ENCODE peak calls at places on chromosomes 3 and 15, in six cellular contexts. S is H7, F is stromal cell of bone marrow, W is type B pancreatic cell, Q is memory B cell, P is EH. T is an unnamed sample.

GRCh38 chr3:100042577-100042981 is 71.7 kb downstream of the FILIP1L start:
- DNase-seq in P (peak; percentile 93), Q (no peak), S (no peak), W (no peak), F (peak; percentile 49), T (no peak)

GRCh38 chr3:69120879-69121464 is 1.4 kb downstream of the LMOD3 start:
- DNase-seq in Q (peak; percentile 80), P (peak; percentile 66), S (peak; percentile 44), W (peak; percentile 73), F (peak; percentile 36), T (peak; percentile 84)

GRCh38 chr3:195914648-195915473 is 6.5 kb upstream of the TNK2 start:
- DNase-seq in W (peak; percentile 92), S (peak; percentile 93), F (peak; percentile 97), Q (peak; percentile 91), P (peak; percentile 98), T (peak; percentile 93)

GRCh38 chr15:56783857-56784661 is 50.8 kb upstream of the ZNF280D start:
- DNase-seq in W (no peak), F (no peak), P (no peak), Q (no peak), S (no peak), T (no peak)

GRCh38 chr3:183313764-183314163 is 60.7 kb downstream of the B3GNT5 start:
- DNase-seq in Q (no peak), W (no peak), S (no peak), F (no peak), P (no peak), T (no peak)

GRCh38 chr3:151593923-151594322 is 133.1 kb upstream of the IGSF10 start:
- DNase-seq in F (peak; percentile 76), S (no peak), W (no peak), Q (no peak), P (no peak), T (no peak)

GRCh38 chr15:61342390-61342789 is 113.3 kb upstream of the RORA start:
- DNase-seq in W (no peak), Q (no peak), S (no peak), P (no peak), F (no peak), T (no peak)

GRCh38 chr3:47163023-47163989 is 607 bp downstream of the SETD2 start:
- DNase-seq in S (peak; percentile 83), P (peak; percentile 45), W (peak; percentile 75), Q (peak; percentile 56), F (peak; percentile 9), T (peak; percentile 34)

GRCh38 chr15:70023064-70023768 is 74.5 kb downstream of the TLE3 start:
- DNase-seq in Q (peak; percentile 57), S (no peak), P (peak; percentile 89), W (no peak), F (peak; percentile 21), T (no peak)

GRCh38 chr15:33156021-33156420 is 38.5 kb downstream of the FMN1 start:
- DNase-seq in P (no peak), Q (no peak), F (no peak), W (no peak), S (no peak), T (no peak)

GRCh38 chr3:196640501-196640968 is 1.0 kb downstream of the NRROS start:
- DNase-seq in P (no peak), W (no peak), S (peak; percentile 36), Q (no peak), F (no peak), T (no peak)

GRCh38 chr3:33004205-33004604 is 52.8 kb downstream of the CCR4 start:
- DNase-seq in Q (no peak), F (no peak), S (no peak), W (no peak), P (no peak), T (no peak)

GRCh38 chr3:64295594-64295993 is 70.3 kb upstream of the PRICKLE2 start:
- DNase-seq in W (no peak), P (peak; percentile 85), F (peak; percentile 89), Q (no peak), S (no peak), T (no peak)

GRCh38 chr3:126511291-126511690 is 6.3 kb downstream of the UROC1 start:
- DNase-seq in F (no peak), P (no peak), W (no peak), Q (no peak), S (no peak), T (no peak)

GRCh38 chr3:181711325-181712135 is at the start of gene SOX2:
- DNase-seq in Q (no peak), S (peak; percentile 99), F (peak; percentile 15), W (peak; percentile 89), P (peak; percentile 42), T (peak; percentile 95)

GRCh38 chr3:47989981-47990440 is 26.2 kb downstream of the MAP4 start:
- DNase-seq in W (peak; percentile 74), F (peak; percentile 91), P (peak; percentile 93), S (peak; percentile 74), Q (peak; percentile 76), T (peak; percentile 85)

GRCh38 chr3:177294221-177294620 is 96.9 kb upstream of the TBL1XR1 start:
- DNase-seq in Q (no peak), F (peak; percentile 40), S (no peak), P (peak; percentile 45), W (no peak), T (no peak)

GRCh38 chr3:189419022-189419421 is 212.2 kb upstream of the TP63 start:
- DNase-seq in S (no peak), F (no peak), W (no peak), P (no peak), Q (no peak), T (no peak)

GRCh38 chr15:96088592-96088991 is 241.9 kb upstream of the NR2F2 start:
- DNase-seq in W (no peak), P (no peak), F (no peak), S (peak; percentile 16), Q (no peak), T (no peak)

GRCh38 chr3:30530084-30530483 is 76.3 kb upstream of the TGFBR2 start:
- DNase-seq in S (no peak), P (no peak), W (no peak), F (no peak), Q (no peak), T (no peak)

GRCh38 chr15:69663982-69664381 is 211.4 kb downstream of the RPLP1 start:
- DNase-seq in W (no peak), Q (no peak), F (no peak), S (no peak), P (no peak), T (no peak)

GRCh38 chr3:61875073-61875472 is 313.7 kb downstream of the PTPRG start:
- DNase-seq in P (peak; percentile 56), Q (no peak), W (no peak), S (no peak), F (no peak), T (no peak)

GRCh38 chr15:74141591-74141990 is 11.2 kb downstream of the ISLR2 start:
- DNase-seq in W (no peak), P (no peak), Q (no peak), F (no peak), S (no peak), T (no peak)

GRCh38 chr3:67414740-67415139 is 239.7 kb downstream of the SUCLG2 start:
- DNase-seq in F (no peak), P (no peak), Q (no peak), S (no peak), W (no peak), T (no peak)

GRCh38 chr3:62416109-62416508 is 42.8 kb upstream of the FEZF2 start:
- DNase-seq in Q (no peak), P (no peak), S (no peak), W (no peak), F (no peak), T (no peak)

GRCh38 chr3:84724877-84725276 is 233.9 kb upstream of the CADM2 start:
- DNase-seq in Q (peak; percentile 10), S (no peak), P (no peak), W (no peak), F (peak; percentile 53), T (no peak)